ENCODE peak calls at places on chromosome 1, in four cellular contexts. I is PC-3, M is pancreas, H is foreskin keratinocyte. C is an unnamed sample.

GRCh38 chr1:243742814-243743213 is 107.2 kb downstream of the AKT3 start:
- DNase-seq in H (no peak), I (peak; percentile 46), M (no peak), C (no peak)

GRCh38 chr1:40450491-40451237 is 388 bp downstream of the ZFP69B start:
- DNase-seq in I (peak; percentile 54), H (peak; percentile 24), M (no peak), C (peak; percentile 13)

GRCh38 chr1:212317916-212318315 is 32.7 kb downstream of the PPP2R5A start:
- DNase-seq in I (peak; percentile 23), H (no peak), M (no peak), C (no peak)

GRCh38 chr1:23530750-23531651 is at the start of gene E2F2:
- DNase-seq in H (peak; percentile 19), I (peak; percentile 81), M (peak; percentile 81), C (peak; percentile 76)

GRCh38 chr1:211701733-211702132 is 26.3 kb upstream of the NEK2 start:
- DNase-seq in H (peak; percentile 56), M (no peak), I (no peak), C (no peak)

GRCh38 chr1:93447481-93448291 is at the start of gene FNBP1L:
- DNase-seq in I (peak; percentile 83), M (peak; percentile 82), H (no peak), C (peak; percentile 81)

GRCh38 chr1:243230914-243231313 is 24.2 kb downstream of the CEP170 start:
- DNase-seq in H (no peak), I (peak; percentile 58), M (no peak), C (no peak)

GRCh38 chr1:205824180-205824579 is 11.2 kb upstream of the SLC41A1 start:
- DNase-seq in M (no peak), H (no peak), I (no peak), C (no peak)

GRCh38 chr1:61746768-61747167 is 4.5 kb downstream of the PATJ start:
- DNase-seq in H (no peak), M (no peak), I (peak; percentile 15), C (no peak)

GRCh38 chr1:116026626-116027025 is 50.3 kb downstream of the SLC22A15 start:
- DNase-seq in I (no peak), M (no peak), H (no peak), C (no peak)

GRCh38 chr1:156524985-156525590 is 24.5 kb upstream of the MEF2D start:
- DNase-seq in H (no peak), M (no peak), I (no peak), C (no peak)

GRCh38 chr1:89823679-89824292 is 3.0 kb downstream of the LRRC8D start:
- DNase-seq in M (no peak), H (no peak), I (no peak), C (no peak)

GRCh38 chr1:234473123-234473522 is 5.9 kb downstream of the TARBP1 start:
- DNase-seq in H (no peak), M (no peak), I (no peak), C (no peak)

GRCh38 chr1:206705187-206705586 is 20.5 kb downstream of the MAPKAPK2 start:
- DNase-seq in I (no peak), H (peak; percentile 34), M (no peak), C (peak; percentile 60)

GRCh38 chr1:6612641-6613360 is 730 bp upstream of the PHF13 start:
- DNase-seq in M (peak; percentile 53), H (peak; percentile 57), I (peak; percentile 94), C (no peak)

GRCh38 chr1:21901986-21902377 is 35.1 kb downstream of the HSPG2 start:
- DNase-seq in M (no peak), H (no peak), I (no peak), C (no peak)
- H3K4me1 ChIP-seq in M (peaks cover 9% of the 10 kb centered on the region), H (no peaks in the 10 kb centered on the region), I (no peaks in the 10 kb centered on the region), C (no peaks in the 10 kb centered on the region)

DNA sequence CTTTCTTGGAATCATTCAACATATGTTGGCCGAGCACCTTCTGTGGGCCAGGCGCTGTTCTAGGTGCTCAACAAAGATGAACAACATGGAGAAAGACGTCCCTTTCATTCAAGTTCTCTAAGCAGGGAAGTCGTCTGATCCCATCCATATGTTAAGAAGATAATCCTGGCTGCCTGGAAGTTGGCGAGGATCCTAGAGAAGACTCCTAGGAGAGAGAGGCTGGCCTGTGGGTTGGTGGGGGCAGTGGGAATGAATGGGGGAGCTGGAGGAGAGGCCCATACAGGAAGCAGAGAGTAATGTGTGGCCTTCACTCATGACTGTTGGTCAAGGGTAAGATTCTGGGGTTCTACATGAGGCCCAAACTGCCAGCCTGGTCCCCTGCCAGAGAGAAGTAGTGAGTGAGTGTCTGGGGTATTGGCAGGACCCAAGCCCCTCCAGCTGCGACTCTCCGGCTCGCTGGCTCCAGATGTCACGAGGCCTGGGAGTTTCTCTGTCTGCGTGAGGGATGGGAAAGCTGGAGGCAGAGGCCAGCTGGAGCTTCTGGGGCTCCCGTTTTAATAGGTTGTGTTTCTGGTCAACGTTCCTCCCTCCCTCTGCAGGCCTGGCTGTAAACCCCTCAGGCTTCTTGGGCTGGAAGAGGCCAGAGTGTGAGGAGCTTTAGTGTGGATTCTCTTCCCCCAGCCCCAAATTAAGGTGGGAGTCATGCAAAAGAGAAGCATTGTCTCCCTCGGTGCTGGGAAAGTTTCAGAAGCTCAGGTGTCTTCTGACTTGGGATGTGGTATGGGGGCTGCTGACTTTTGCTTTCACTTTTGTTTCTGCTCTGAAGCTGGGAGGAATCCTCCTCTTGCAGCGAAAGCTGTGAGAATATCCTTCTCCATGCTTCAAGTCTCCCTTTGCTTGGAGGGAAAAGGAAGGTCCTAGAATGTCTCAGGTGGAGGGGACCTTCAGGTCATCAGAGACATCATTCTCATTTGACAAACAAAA is 2.5 kb downstream of the TMEM51 start:
- DNase-seq in H (no peak), M (peak; percentile 74), I (no peak), C (peak; percentile 58)
- H3K4me1 ChIP-seq in H (peaks cover 8% of the 10 kb centered on the region), M (peaks cover 44% of the 10 kb centered on the region), I (peaks cover 28% of the 10 kb centered on the region), C (peaks cover 13% of the 10 kb centered on the region)

GRCh38 chr1:167675440-167675839 is 45.4 kb downstream of the RCSD1 start:
- DNase-seq in I (no peak), H (no peak), M (no peak), C (no peak)
- H3K4me1 ChIP-seq in I (no peaks in the 10 kb centered on the region), H (no peaks in the 10 kb centered on the region), M (no peaks in the 10 kb centered on the region), C (peaks cover 6% of the 10 kb centered on the region)

DNA sequence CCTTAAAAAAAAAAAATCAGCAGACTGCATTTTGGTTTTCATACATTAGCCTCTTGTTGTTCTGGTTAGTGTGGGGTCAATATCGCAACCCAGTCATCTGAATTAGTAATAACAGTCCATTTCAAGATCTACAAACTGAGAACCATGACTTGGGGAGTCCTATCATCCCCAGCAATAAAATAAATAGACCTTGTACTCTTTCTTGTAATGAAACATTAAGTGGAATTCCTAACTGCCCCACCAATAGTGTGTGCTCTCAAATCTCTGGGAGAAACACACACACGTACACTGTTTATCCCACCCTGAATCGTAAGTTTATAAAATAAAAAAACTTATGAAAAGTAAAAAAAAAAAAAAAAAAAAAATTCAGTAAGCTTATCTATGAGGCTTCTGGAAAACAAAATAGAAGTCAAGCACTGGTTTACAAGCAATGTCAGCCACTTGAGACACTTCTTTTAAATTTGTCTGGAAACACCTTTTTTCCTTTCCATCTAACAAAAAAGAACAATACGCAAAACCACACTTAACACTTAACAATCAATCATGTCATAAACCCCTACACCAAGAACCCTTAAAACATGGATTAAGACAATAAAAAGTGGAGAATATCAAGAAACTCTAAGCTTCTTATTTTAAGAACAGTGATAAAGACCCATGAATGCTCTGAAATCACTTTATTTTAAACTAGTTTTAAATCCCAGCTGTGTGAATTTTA is 53.1 kb downstream of the PUM1 start:
- DNase-seq in H (no peak), I (no peak), M (no peak), C (no peak)
- H3K4me1 ChIP-seq in H (peaks cover 55% of the 10 kb centered on the region), I (peaks cover 11% of the 10 kb centered on the region), M (peaks cover 25% of the 10 kb centered on the region), C (peaks cover 1% of the 10 kb centered on the region)

GRCh38 chr1:202320081-202320405 is 21.7 kb downstream of the UBE2T start:
- DNase-seq in M (no peak), H (no peak), I (no peak), C (no peak)
- H3K4me1 ChIP-seq in M (no peaks in the 10 kb centered on the region), H (no peaks in the 10 kb centered on the region), I (no peaks in the 10 kb centered on the region), C (no peaks in the 10 kb centered on the region)

GRCh38 chr1:201538618-201539551 is at the start of gene NAV1:
- DNase-seq in I (peak; percentile 71), M (peak; percentile 51), H (no peak), C (peak; percentile 83)

GRCh38 chr1:201537028-201537427 is 1.9 kb upstream of the NAV1 start:
- DNase-seq in H (no peak), M (no peak), I (no peak), C (no peak)

GRCh38 chr1:201536542-201536941 is 2.4 kb upstream of the NAV1 start:
- DNase-seq in H (no peak), M (no peak), I (peak; percentile 74), C (no peak)

GRCh38 chr1:201537467-201537866 is 1.5 kb upstream of the NAV1 start:
- DNase-seq in M (no peak), H (no peak), I (no peak), C (no peak)

DNA sequence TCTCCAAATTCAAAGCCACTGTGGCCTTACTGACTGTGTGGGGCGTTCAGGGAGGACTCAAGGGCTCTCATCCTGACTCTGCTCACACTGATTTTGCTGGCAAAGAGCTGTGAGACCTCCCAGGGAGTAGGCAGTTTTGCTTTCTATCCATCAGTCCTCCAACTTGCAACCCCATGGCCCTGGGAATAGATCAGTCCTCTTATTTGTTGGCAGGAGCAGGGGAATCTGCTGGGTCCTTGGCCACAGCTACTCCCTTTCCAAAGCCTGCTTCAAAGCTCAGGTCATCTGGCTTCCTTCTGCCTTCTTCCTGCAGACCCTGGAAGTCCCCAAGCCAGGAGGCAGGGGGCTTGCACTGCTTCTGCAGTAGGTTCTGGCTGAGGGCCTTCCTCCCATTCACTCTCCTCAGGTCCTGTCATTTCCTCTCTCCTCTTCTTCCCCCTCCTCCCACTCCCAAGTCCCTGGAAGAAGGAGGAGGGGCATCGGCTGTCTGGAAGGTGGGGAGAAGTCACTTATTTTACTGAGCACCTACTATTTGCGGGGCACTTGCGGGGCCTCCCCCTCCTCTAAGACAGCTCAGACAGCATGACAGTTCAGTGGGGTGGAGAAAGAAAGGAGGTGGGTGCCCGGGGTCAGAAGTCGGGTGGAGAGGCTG is 835 bp upstream of the NAV1 start:
- DNase-seq in M (no peak), H (no peak), I (peak; percentile 35), C (no peak)
- H3K4me1 ChIP-seq in M (no peaks in the 10 kb centered on the region), H (peaks cover 6% of the 10 kb centered on the region), I (peaks cover 31% of the 10 kb centered on the region), C (peaks cover 11% of the 10 kb centered on the region)

GRCh38 chr1:54884135-54884586 is 2.8 kb downstream of the DHCR24 start:
- DNase-seq in M (no peak), I (no peak), H (no peak), C (no peak)
- H3K4me1 ChIP-seq in M (peaks cover 14% of the 10 kb centered on the region), I (peaks cover 56% of the 10 kb centered on the region), H (peaks cover 19% of the 10 kb centered on the region), C (no peaks in the 10 kb centered on the region)